ENCODE peak calls at places on chromosomes 7 and 10, in six cellular contexts. G is CD8-positive, alpha-beta memory T cell; W is A549; X is left lung; N is kidney; A is stomach. D is an unnamed sample.

GRCh38 chr7:90952649-90952991 is 311.6 kb upstream of the FZD1 start:
- DNase-seq in X (no peak), W (no peak), G (no peak), N (no peak), A (no peak), D (no peak)

GRCh38 chr10:21317902-21318301 is 207.6 kb downstream of the SKIDA1 start:
- DNase-seq in X (no peak), W (no peak), G (no peak), N (no peak), A (no peak), D (no peak)

GRCh38 chr10:11886851-11887250 is 63.7 kb downstream of the PROSER2 start:
- DNase-seq in N (peak), X (no peak), A (no peak), W (no peak), G (no peak), D (no peak)

GRCh38 chr7:27115161-27116018 is 12.9 kb upstream of the HOXA2 start:
- DNase-seq in W (peak), X (no peak), A (no peak), N (peak), G (no peak), D (no peak)

GRCh38 chr7:133434246-133434865 is 181.5 kb downstream of the EXOC4 start:
- DNase-seq in A (no peak), N (no peak), G (no peak), W (peak), X (no peak), D (no peak)

GRCh38 chr7:122802211-122802833 is 83.9 kb downstream of the CADPS2 start:
- DNase-seq in N (no peak), G (no peak), A (no peak), X (no peak), W (no peak), D (no peak)

GRCh38 chr7:156192921-156193320 is 380.7 kb upstream of the SHH start:
- DNase-seq in X (no peak), G (no peak), W (peak), N (no peak), A (no peak), D (no peak)

GRCh38 chr7:130150587-130150986 is 54.6 kb downstream of the TMEM209 start:
- DNase-seq in G (no peak), X (no peak), A (no peak), N (no peak), W (no peak), D (no peak)

GRCh38 chr10:35642023-35642792 is at the start of gene FZD8:
- DNase-seq in N (peak), G (peak), A (peak), W (peak), X (peak), D (peak)

GRCh38 chr10:101686133-101686925 is 8.6 kb downstream of the FBXW4 start:
- DNase-seq in A (no peak), X (no peak), W (no peak), N (no peak), G (no peak), D (no peak)

GRCh38 chr7:601573-602340 is 82.1 kb upstream of the PDGFA start:
- DNase-seq in X (peak), A (peak), N (peak), G (peak), W (no peak), D (no peak)

GRCh38 chr10:17474595-17474994 is 20.2 kb upstream of the ST8SIA6 start:
- DNase-seq in N (no peak), W (no peak), A (no peak), X (no peak), G (no peak), D (no peak)

GRCh38 chr7:39749177-39749576 is 125.8 kb downstream of the RALA start:
- DNase-seq in W (no peak), G (no peak), A (no peak), X (no peak), N (no peak), D (no peak)

GRCh38 chr10:6274040-6274439 is 71.3 kb downstream of the PFKFB3 start:
- DNase-seq in W (no peak), X (no peak), A (no peak), G (no peak), N (no peak), D (no peak)
- H3K27ac ChIP-seq in W (peak), X (peak), A (peak), G (no peak), N (no peak), D (no peak)

GRCh38 chr10:16242859-16243613 is 193.8 kb upstream of the PTER start:
- DNase-seq in X (no peak), G (no peak), A (no peak), N (no peak), W (no peak), D (no peak)

DNA sequence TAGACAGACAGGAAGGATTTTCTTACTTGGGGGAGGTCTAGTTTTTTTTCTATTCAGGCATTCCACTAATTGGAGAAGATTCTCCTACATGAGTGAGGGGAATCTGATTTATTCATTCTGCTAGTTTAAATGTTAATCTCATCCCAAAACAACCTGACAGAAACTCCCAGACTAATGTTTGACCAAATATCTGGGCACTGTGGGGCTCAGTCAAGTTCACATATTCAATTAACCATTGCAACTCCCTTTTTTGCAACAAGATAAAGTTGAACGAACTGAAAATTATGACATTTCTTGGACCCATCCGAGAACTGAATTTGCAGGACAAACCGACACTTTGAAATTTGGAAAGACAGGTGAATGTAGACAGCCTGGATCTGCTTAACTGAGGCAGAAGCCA is 194.4 kb upstream of the PTER start:
- DNase-seq in N (no peak), G (no peak), X (no peak), A (no peak), W (no peak), D (no peak)
- H3K27ac ChIP-seq in N (no peak), G (no peak), X (no peak), A (no peak), W (no peak), D (no peak)

GRCh38 chr7:78714302-78714857 is 739.1 kb downstream of the MAGI2 start:
- DNase-seq in G (no peak), X (no peak), W (no peak), N (no peak), A (no peak), D (no peak)
- H3K27ac ChIP-seq in G (no peak), X (no peak), W (no peak), N (no peak), A (no peak), D (peak)

GRCh38 chr10:124639206-124639605 is 105.0 kb downstream of the FAM53B start:
- DNase-seq in A (no peak), N (peak), G (no peak), X (no peak), W (no peak), D (no peak)

GRCh38 chr10:124640056-124640455 is 104.1 kb downstream of the FAM53B start:
- DNase-seq in G (no peak), X (no peak), N (peak), A (no peak), W (no peak), D (no peak)

GRCh38 chr10:124639646-124640045 is 104.5 kb downstream of the FAM53B start:
- DNase-seq in N (peak), W (no peak), X (no peak), A (no peak), G (no peak), D (no peak)

GRCh38 chr10:124641282-124642075 is 102.7 kb downstream of the FAM53B start:
- DNase-seq in A (no peak), W (no peak), X (peak), N (peak), G (no peak), D (no peak)

DNA sequence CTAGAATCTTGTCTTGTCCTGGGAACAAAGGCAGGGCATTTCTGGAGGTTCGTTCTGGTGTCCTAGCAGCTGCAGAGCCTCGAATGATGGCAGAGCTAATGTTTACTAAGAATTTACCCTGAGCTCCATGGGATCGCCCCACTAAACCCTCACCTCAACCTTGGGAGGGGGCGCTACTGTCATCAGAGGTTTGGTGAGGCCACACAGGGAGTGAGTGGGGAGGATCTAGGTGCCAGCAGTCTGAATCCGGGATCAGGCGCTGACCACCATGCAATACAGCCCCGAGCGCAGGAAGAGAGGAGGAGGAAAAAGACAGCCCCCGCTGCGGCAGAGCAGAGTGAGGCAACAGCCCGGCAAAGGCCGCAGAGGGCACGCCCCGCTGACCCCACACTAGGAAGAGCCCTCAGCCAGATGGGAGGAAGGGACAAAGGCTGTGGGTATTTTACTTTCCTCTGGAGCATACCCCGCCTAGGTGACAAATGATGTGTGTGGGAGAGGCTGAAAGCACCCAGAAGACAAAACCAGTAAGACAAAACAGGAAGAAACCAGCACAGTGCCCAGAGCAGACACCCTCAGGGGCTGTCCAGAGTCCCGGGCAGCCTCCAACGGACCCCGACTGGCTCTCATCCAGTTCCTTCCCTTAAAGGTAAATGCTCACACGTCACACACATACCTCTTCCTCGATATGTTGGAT is 103.5 kb downstream of the FAM53B start:
- DNase-seq in X (peak), A (no peak), G (no peak), W (no peak), N (peak), D (no peak)
- H3K27ac ChIP-seq in X (peak), A (peak), G (peak), W (no peak), N (peak), D (peak)

GRCh38 chr7:51128545-51129466 is 187.8 kb downstream of the COBL start:
- DNase-seq in X (no peak), G (no peak), N (no peak), W (no peak), A (no peak), D (no peak)

GRCh38 chr7:51124321-51124720 is 192.3 kb downstream of the COBL start:
- DNase-seq in N (no peak), X (no peak), A (no peak), G (no peak), W (no peak), D (no peak)

GRCh38 chr7:51126813-51127617 is 189.6 kb downstream of the COBL start:
- DNase-seq in G (no peak), N (no peak), W (no peak), A (no peak), X (no peak), D (no peak)

GRCh38 chr7:51127618-51127904 is 189.0 kb downstream of the COBL start:
- DNase-seq in X (no peak), A (no peak), G (no peak), N (no peak), W (no peak), D (no peak)

DNA sequence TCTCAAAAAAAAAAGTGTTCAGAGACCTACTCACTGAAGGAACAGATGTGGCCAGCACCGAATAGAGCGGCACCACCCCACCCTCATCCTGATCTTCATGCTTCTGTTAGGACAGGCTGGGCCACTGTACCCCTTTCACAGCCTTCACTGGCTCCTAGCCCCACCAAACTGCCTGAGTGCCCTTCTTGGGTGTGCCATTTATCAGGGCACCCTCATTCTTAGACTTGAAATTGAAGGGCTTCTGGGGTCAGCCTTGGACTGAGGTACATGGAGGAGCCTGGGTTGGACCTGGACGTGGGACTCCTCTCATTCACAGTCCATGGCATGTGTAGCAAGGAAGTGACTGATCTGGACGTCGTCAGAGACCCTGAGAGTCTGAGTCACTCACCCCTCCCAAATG is 190.3 kb downstream of the COBL start:
- DNase-seq in G (no peak), N (no peak), A (no peak), W (no peak), X (no peak), D (no peak)
- H3K27ac ChIP-seq in G (no peak), N (no peak), A (no peak), W (no peak), X (no peak), D (no peak)

GRCh38 chr10:79560160-79560709 is at the start of gene SFTPA2:
- DNase-seq in G (no peak), A (no peak), X (no peak), W (no peak), N (no peak), D (no peak)
- H3K27ac ChIP-seq in G (no peak), A (no peak), X (peak), W (no peak), N (no peak), D (no peak)

GRCh38 chr10:119409906-119410305 is 132.6 kb downstream of the RGS10 start:
- DNase-seq in W (no peak), X (no peak), G (no peak), N (peak), A (peak), D (no peak)
- H3K27ac ChIP-seq in W (no peak), X (no peak), G (no peak), N (peak), A (peak), D (no peak)

GRCh38 chr10:96831200-96831866 is 765 bp upstream of the LCOR start:
- DNase-seq in A (no peak), X (no peak), G (no peak), N (no peak), W (no peak), D (no peak)

GRCh38 chr10:96831867-96832720 is at the start of gene LCOR:
- DNase-seq in A (peak), X (peak), N (peak), W (peak), G (peak), D (peak)

GRCh38 chr10:96834121-96834520 is 2.0 kb downstream of the LCOR start:
- DNase-seq in G (no peak), N (no peak), W (no peak), X (no peak), A (no peak), D (no peak)

GRCh38 chr10:96832721-96833219 is 672 bp downstream of the LCOR start:
- DNase-seq in W (peak), X (peak), G (peak), A (peak), N (peak), D (peak)

GRCh38 chr10:96833220-96834001 is 1.3 kb downstream of the LCOR start:
- DNase-seq in W (peak), X (peak), G (peak), N (peak), A (peak), D (no peak)
- H3K27ac ChIP-seq in W (peak), X (peak), G (peak), N (peak), A (peak), D (peak)

GRCh38 chr10:86871563-86872183 is 85.7 kb downstream of the MMRN2 start:
- DNase-seq in X (no peak), A (no peak), W (no peak), N (no peak), G (no peak), D (no peak)

GRCh38 chr10:86870679-86871078 is 86.7 kb downstream of the MMRN2 start:
- DNase-seq in G (no peak), N (no peak), W (no peak), X (no peak), A (no peak), D (no peak)

GRCh38 chr10:86867149-86867548 is 90.3 kb downstream of the MMRN2 start:
- DNase-seq in W (no peak), N (no peak), X (no peak), G (no peak), A (no peak), D (no peak)

GRCh38 chr10:86872757-86873156 is 84.7 kb downstream of the MMRN2 start:
- DNase-seq in W (no peak), N (no peak), A (no peak), X (no peak), G (no peak), D (no peak)

DNA sequence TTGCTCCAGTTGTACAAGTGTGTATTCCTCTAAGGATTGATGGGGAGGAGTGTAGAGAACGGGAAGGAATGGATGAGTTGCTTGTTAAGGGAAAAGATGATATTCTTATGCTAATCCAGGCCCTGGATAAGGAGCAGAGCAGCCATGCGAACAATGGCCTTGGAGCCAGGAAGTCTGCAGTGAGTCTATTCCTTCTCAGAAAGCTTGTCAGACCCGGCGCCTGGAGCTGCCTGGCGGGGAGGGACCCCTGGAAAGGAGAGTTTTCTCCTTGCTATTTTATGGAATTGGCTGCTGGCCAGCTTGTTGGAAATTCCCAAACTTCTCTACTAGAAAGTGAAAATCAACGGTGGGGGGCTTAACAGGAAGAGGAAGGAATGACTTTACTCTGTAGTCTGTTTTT is 89.1 kb downstream of the MMRN2 start:
- DNase-seq in W (no peak), G (no peak), X (no peak), A (no peak), N (peak), D (no peak)
- H3K27ac ChIP-seq in W (no peak), G (no peak), X (no peak), A (no peak), N (no peak), D (no peak)

D was measured in dorsolateral prefrontal cortex.